ENCODE peak calls at places on chromosomes 11 and 22, in five cellular contexts. One of them, this sample, is unnamed. For H3K4me1, the result is how much of the 10 kb centered on the place peaks cover.

GRCh38 chr11:122696662-122697061 is 41.1 kb downstream of the UBASH3B start:
- DNase-seq in keratinocyte: no peak
- DNase-seq in neural progenitor cell: no peak
- DNase-seq in IMR-90: no peak
- DNase-seq in endodermal cell: no peak
- DNase-seq in this sample: no peak

GRCh38 chr11:1564535-1565172 is 7.4 kb downstream of the DUSP8 start:
- DNase-seq in endodermal cell: peak
- DNase-seq in keratinocyte: peak
- DNase-seq in IMR-90: peak
- DNase-seq in neural progenitor cell: peak
- DNase-seq in this sample: peak

GRCh38 chr11:132943737-132944556 is 588.4 kb downstream of the OPCML start:
- DNase-seq in IMR-90: no peak
- DNase-seq in neural progenitor cell: peak
- DNase-seq in keratinocyte: no peak
- DNase-seq in endodermal cell: peak
- DNase-seq in this sample: peak

GRCh38 chr11:130042093-130042591 is 27.6 kb upstream of the APLP2 start:
- DNase-seq in IMR-90: peak
- DNase-seq in neural progenitor cell: no peak
- DNase-seq in keratinocyte: no peak
- DNase-seq in endodermal cell: no peak
- DNase-seq in this sample: peak

GRCh38 chr11:70584786-70585545 is 186.6 kb downstream of the CTTN start:
- DNase-seq in neural progenitor cell: no peak
- DNase-seq in keratinocyte: no peak
- DNase-seq in endodermal cell: no peak
- DNase-seq in IMR-90: no peak
- DNase-seq in this sample: peak

GRCh38 chr11:28383471-28383870 is 275.3 kb downstream of the METTL15 start:
- DNase-seq in IMR-90: peak
- DNase-seq in keratinocyte: no peak
- DNase-seq in neural progenitor cell: no peak
- DNase-seq in endodermal cell: no peak
- DNase-seq in this sample: no peak

GRCh38 chr11:36635463-36635862 is 37.4 kb upstream of the RAG2 start:
- DNase-seq in IMR-90: no peak
- DNase-seq in endodermal cell: no peak
- DNase-seq in keratinocyte: no peak
- DNase-seq in neural progenitor cell: no peak
- DNase-seq in this sample: no peak

GRCh38 chr11:12276356-12276755 is 101.0 kb upstream of the PARVA start:
- DNase-seq in keratinocyte: no peak
- DNase-seq in IMR-90: no peak
- DNase-seq in endodermal cell: peak
- DNase-seq in neural progenitor cell: no peak
- DNase-seq in this sample: peak

GRCh38 chr11:15968461-15969130 is 387.8 kb downstream of the SOX6 start:
- DNase-seq in neural progenitor cell: peak
- DNase-seq in IMR-90: no peak
- DNase-seq in keratinocyte: no peak
- DNase-seq in endodermal cell: peak
- DNase-seq in this sample: no peak

GRCh38 chr22:19974935-19975706 is 33.5 kb upstream of the TXNRD2 start:
- DNase-seq in neural progenitor cell: no peak
- DNase-seq in keratinocyte: no peak
- DNase-seq in endodermal cell: peak
- DNase-seq in IMR-90: no peak
- DNase-seq in this sample: no peak

GRCh38 chr11:123238297-123238696 is 43.2 kb upstream of the CLMP start:
- DNase-seq in neural progenitor cell: no peak
- DNase-seq in endodermal cell: no peak
- DNase-seq in IMR-90: peak
- DNase-seq in keratinocyte: no peak
- DNase-seq in this sample: no peak

GRCh38 chr11:10305964-10306918 is 1.4 kb downstream of the ADM start:
- DNase-seq in IMR-90: peak
- DNase-seq in neural progenitor cell: peak
- DNase-seq in endodermal cell: peak
- DNase-seq in keratinocyte: no peak
- DNase-seq in this sample: peak

GRCh38 chr11:133894956-133895549 is 49.7 kb upstream of the SPATA19 start:
- DNase-seq in keratinocyte: no peak
- DNase-seq in IMR-90: no peak
- DNase-seq in endodermal cell: peak
- DNase-seq in neural progenitor cell: peak
- DNase-seq in this sample: no peak

GRCh38 chr22:38504731-38505594 is 1.1 kb downstream of the DDX17 start:
- DNase-seq in neural progenitor cell: peak
- DNase-seq in IMR-90: peak
- DNase-seq in endodermal cell: peak
- DNase-seq in keratinocyte: no peak
- DNase-seq in this sample: peak

DNA sequence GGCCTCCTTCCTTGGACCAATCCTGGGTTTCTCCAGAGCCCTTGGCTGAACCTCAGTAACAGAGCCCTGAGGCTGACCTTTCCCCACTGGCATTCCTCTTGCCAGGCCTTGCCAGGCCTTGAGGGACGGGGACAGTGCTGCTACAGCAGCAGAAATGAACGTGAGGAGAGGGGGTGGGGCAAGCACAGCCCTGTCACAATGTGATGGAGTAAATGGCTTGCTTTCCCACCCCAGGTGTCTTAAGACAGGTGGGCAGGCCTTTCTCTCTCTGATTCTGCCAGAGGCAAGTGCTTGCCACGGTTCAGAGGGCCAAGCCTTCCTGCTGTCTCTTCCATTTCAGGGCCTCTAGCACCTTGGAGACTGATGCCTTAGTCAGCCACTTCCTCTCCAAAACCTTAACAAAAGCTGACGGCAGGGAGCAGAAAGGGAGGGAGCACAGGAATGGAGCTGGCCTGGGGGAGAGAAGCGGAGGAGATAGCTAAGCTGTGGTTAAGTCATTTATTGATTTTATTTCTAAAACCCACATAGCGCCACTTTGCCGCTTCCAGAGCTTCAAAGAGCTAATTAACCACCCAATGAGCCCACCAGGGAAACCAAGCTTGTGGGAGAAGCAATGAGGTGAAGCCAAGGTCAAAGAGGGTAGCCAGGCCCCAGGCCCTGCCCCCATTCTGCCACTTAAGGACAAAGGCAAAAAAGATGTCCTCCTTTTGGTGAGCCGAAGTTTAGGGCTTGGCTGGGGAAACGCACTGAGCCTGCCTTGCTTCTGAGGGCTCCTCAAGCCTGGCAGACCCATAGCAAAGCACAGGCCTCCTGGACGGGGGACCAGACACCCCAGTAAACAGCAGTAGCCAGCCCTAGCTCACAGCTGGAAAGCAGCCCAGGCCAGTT is 3.4 kb upstream of the PYGM start:
- DNase-seq in neural progenitor cell: peak
- DNase-seq in endodermal cell: peak
- DNase-seq in keratinocyte: no peak
- DNase-seq in IMR-90: peak
- DNase-seq in this sample: peak
- H3K4me1 ChIP-seq in neural progenitor cell: half or more
- H3K4me1 ChIP-seq in endodermal cell: under half
- H3K4me1 ChIP-seq in keratinocyte: under half
- H3K4me1 ChIP-seq in IMR-90: under half
- H3K4me1 ChIP-seq in this sample: half or more

GRCh38 chr11:75402002-75402773 is 2.9 kb downstream of the RPS3 start:
- DNase-seq in neural progenitor cell: no peak
- DNase-seq in endodermal cell: no peak
- DNase-seq in keratinocyte: no peak
- DNase-seq in IMR-90: no peak
- DNase-seq in this sample: no peak
- H3K9ac ChIP-seq in neural progenitor cell: no peak
- H3K9ac ChIP-seq in endodermal cell: peak
- H3K9ac ChIP-seq in keratinocyte: peak
- H3K9ac ChIP-seq in IMR-90: peak
- H3K9ac ChIP-seq in this sample: peak

GRCh38 chr11:44817207-44817944 is 90.6 kb downstream of the TSPAN18 start:
- DNase-seq in IMR-90: peak
- DNase-seq in keratinocyte: no peak
- DNase-seq in neural progenitor cell: no peak
- DNase-seq in endodermal cell: no peak
- DNase-seq in this sample: no peak
- H3K4me1 ChIP-seq in IMR-90: under half
- H3K4me1 ChIP-seq in keratinocyte: under half
- H3K4me1 ChIP-seq in neural progenitor cell: under half
- H3K4me1 ChIP-seq in endodermal cell: under half
- H3K4me1 ChIP-seq in this sample: under half

DNA sequence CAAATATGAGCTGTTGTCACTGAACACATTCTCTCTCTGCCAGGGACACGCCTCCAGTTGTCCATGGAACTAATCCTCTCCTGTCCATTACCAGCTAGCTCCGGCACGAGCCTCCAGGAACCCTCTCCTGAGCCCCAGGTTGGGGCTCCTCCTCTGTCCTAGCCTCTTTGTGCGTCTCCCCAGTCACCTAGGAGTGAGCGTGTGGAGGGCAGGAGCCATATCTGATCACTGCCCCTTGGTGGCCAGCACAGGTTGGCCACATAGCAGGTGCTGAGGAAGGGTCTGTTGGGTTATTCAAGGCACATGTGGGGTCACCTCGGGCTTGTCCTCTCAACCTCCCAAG is 2.5 kb downstream of the SYVN1 start:
- DNase-seq in IMR-90: no peak
- DNase-seq in keratinocyte: no peak
- DNase-seq in neural progenitor cell: no peak
- DNase-seq in endodermal cell: no peak
- DNase-seq in this sample: no peak
- H3K9ac ChIP-seq in IMR-90: no peak
- H3K9ac ChIP-seq in keratinocyte: no peak
- H3K9ac ChIP-seq in neural progenitor cell: no peak
- H3K9ac ChIP-seq in endodermal cell: no peak
- H3K9ac ChIP-seq in this sample: no peak

GRCh38 chr11:44748606-44749005 is 21.8 kb downstream of the TSPAN18 start:
- DNase-seq in IMR-90: no peak
- DNase-seq in endodermal cell: peak
- DNase-seq in neural progenitor cell: no peak
- DNase-seq in keratinocyte: no peak
- DNase-seq in this sample: no peak

GRCh38 chr11:44747836-44748235 is 21.1 kb downstream of the TSPAN18 start:
- DNase-seq in keratinocyte: no peak
- DNase-seq in endodermal cell: no peak
- DNase-seq in IMR-90: no peak
- DNase-seq in neural progenitor cell: no peak
- DNase-seq in this sample: no peak

GRCh38 chr11:44750440-44751005 is 23.8 kb downstream of the TSPAN18 start:
- DNase-seq in IMR-90: no peak
- DNase-seq in neural progenitor cell: no peak
- DNase-seq in endodermal cell: peak
- DNase-seq in keratinocyte: no peak
- DNase-seq in this sample: no peak

GRCh38 chr11:44747339-44747738 is 20.6 kb downstream of the TSPAN18 start:
- DNase-seq in IMR-90: peak
- DNase-seq in keratinocyte: no peak
- DNase-seq in neural progenitor cell: no peak
- DNase-seq in endodermal cell: no peak
- DNase-seq in this sample: no peak

GRCh38 chr11:44749160-44749559 is 22.4 kb downstream of the TSPAN18 start:
- DNase-seq in neural progenitor cell: no peak
- DNase-seq in IMR-90: no peak
- DNase-seq in endodermal cell: peak
- DNase-seq in keratinocyte: no peak
- DNase-seq in this sample: no peak
- H3K4me1 ChIP-seq in neural progenitor cell: under half
- H3K4me1 ChIP-seq in IMR-90: under half
- H3K4me1 ChIP-seq in endodermal cell: under half
- H3K4me1 ChIP-seq in keratinocyte: under half
- H3K4me1 ChIP-seq in this sample: under half

GRCh38 chr22:29798801-29799200 is 31.6 kb downstream of the UQCR10 start:
- DNase-seq in neural progenitor cell: no peak
- DNase-seq in IMR-90: no peak
- DNase-seq in keratinocyte: no peak
- DNase-seq in endodermal cell: no peak
- DNase-seq in this sample: no peak
- H3K9ac ChIP-seq in neural progenitor cell: no peak
- H3K9ac ChIP-seq in IMR-90: peak
- H3K9ac ChIP-seq in keratinocyte: no peak
- H3K9ac ChIP-seq in endodermal cell: no peak
- H3K9ac ChIP-seq in this sample: no peak

GRCh38 chr11:46119053-46119351 is 2.3 kb downstream of the PHF21A start:
- DNase-seq in keratinocyte: no peak
- DNase-seq in endodermal cell: no peak
- DNase-seq in neural progenitor cell: no peak
- DNase-seq in IMR-90: no peak
- DNase-seq in this sample: no peak
- H3K4me1 ChIP-seq in keratinocyte: under half
- H3K4me1 ChIP-seq in endodermal cell: under half
- H3K4me1 ChIP-seq in neural progenitor cell: under half
- H3K4me1 ChIP-seq in IMR-90: under half
- H3K4me1 ChIP-seq in this sample: under half

GRCh38 chr11:72813740-72814138 is 472 bp upstream of the ATG16L2 start:
- DNase-seq in endodermal cell: no peak
- DNase-seq in keratinocyte: no peak
- DNase-seq in neural progenitor cell: peak
- DNase-seq in IMR-90: peak
- DNase-seq in this sample: no peak
- H3K9ac ChIP-seq in endodermal cell: peak
- H3K9ac ChIP-seq in keratinocyte: peak
- H3K9ac ChIP-seq in neural progenitor cell: peak
- H3K9ac ChIP-seq in IMR-90: peak
- H3K9ac ChIP-seq in this sample: peak

This sample was measured in kidney.